ENCODE peak calls at places on chromosomes 16 and 17, in ten cellular contexts. Y, Z, C, V, S, G, L, B, M and Q are unnamed samples.

GRCh38 chr16:80803341-80804060 is 897 bp downstream of the CDYL2 start:
- DNase-seq in Y (no peak), Z (peak), C (peak), V (no peak), S (peak), G (peak), L (no peak), B (peak), M (peak), Q (no peak)

GRCh38 chr16:19071811-19072777 is 4.7 kb downstream of the COQ7 start:
- DNase-seq in Y (peak), Z (peak), C (peak), V (peak), S (peak), G (peak), L (no peak), B (peak), M (peak), Q (no peak)

GRCh38 chr17:74832421-74832820 is 27.3 kb downstream of the GRIN2C start:
- DNase-seq in Y (no peak), Z (peak), C (no peak), V (no peak), S (no peak), G (no peak), L (no peak), B (no peak), M (peak), Q (no peak)

GRCh38 chr16:67528870-67529638 is 425 bp downstream of the RIPOR1 start:
- DNase-seq in Y (no peak), Z (no peak), C (no peak), V (no peak), S (no peak), G (no peak), L (no peak), B (peak), M (peak), Q (no peak)

GRCh38 chr16:48860341-48860740 is 250.4 kb upstream of the N4BP1 start:
- DNase-seq in Y (no peak), Z (no peak), C (no peak), V (no peak), S (no peak), G (no peak), L (no peak), B (no peak), M (no peak), Q (no peak)

GRCh38 chr17:77254961-77255741 is 114.4 kb downstream of the SEC14L1 start:
- DNase-seq in Y (peak), Z (no peak), C (no peak), V (peak), S (no peak), G (peak), L (no peak), B (peak), M (no peak), Q (peak)

GRCh38 chr17:77690271-77691161 is 268.0 kb upstream of the TNRC6C start:
- DNase-seq in Y (peak), Z (peak), C (no peak), V (no peak), S (no peak), G (no peak), L (no peak), B (no peak), M (no peak), Q (no peak)

GRCh38 chr17:2484876-2485275 is 26.8 kb downstream of the METTL16 start:
- DNase-seq in Y (no peak), Z (no peak), C (peak), V (no peak), S (no peak), G (no peak), L (no peak), B (no peak), M (no peak), Q (peak)

GRCh38 chr17:39622380-39623006 is 4.3 kb upstream of the PPP1R1B start:
- DNase-seq in Y (peak), Z (peak), C (no peak), V (no peak), S (no peak), G (no peak), L (no peak), B (no peak), M (no peak), Q (no peak)

GRCh38 chr17:2101448-2102257 is 46.8 kb downstream of the HIC1 start:
- DNase-seq in Y (no peak), Z (no peak), C (peak), V (peak), S (peak), G (peak), L (no peak), B (peak), M (no peak), Q (peak)

GRCh38 chr16:75326333-75326732 is 74.9 kb upstream of the BCAR1 start:
- DNase-seq in Y (no peak), Z (peak), C (no peak), V (no peak), S (no peak), G (no peak), L (no peak), B (no peak), M (no peak), Q (no peak)

GRCh38 chr17:18031955-18032354 is 7.0 kb downstream of the ATPAF2 start:
- DNase-seq in Y (no peak), Z (no peak), C (no peak), V (peak), S (no peak), G (no peak), L (no peak), B (no peak), M (no peak), Q (no peak)

GRCh38 chr17:7261377-7262191 is 694 bp downstream of the CLDN7 start:
- DNase-seq in Y (no peak), Z (peak), C (no peak), V (no peak), S (no peak), G (no peak), L (no peak), B (peak), M (no peak), Q (no peak)

GRCh38 chr16:75111514-75112280 is 4.9 kb downstream of the LDHD start:
- DNase-seq in Y (no peak), Z (no peak), C (no peak), V (no peak), S (no peak), G (no peak), L (no peak), B (peak), M (no peak), Q (no peak)

GRCh38 chr16:546909-547770 is 13.1 kb upstream of the PRR35 start:
- DNase-seq in Y (no peak), Z (no peak), C (peak), V (no peak), S (peak), G (peak), L (no peak), B (peak), M (no peak), Q (no peak)

GRCh38 chr16:69270395-69270794 is 40.8 kb upstream of the VPS4A start:
- DNase-seq in Y (no peak), Z (no peak), C (no peak), V (no peak), S (no peak), G (no peak), L (no peak), B (no peak), M (no peak), Q (no peak)

GRCh38 chr16:57405194-57405593 is 627 bp downstream of the CCL17 start:
- DNase-seq in Y (no peak), Z (no peak), C (no peak), V (no peak), S (no peak), G (no peak), L (no peak), B (no peak), M (no peak), Q (no peak)

GRCh38 chr17:38896373-38896954 is 26.6 kb downstream of the LASP1 start:
- DNase-seq in Y (no peak), Z (no peak), C (no peak), V (no peak), S (no peak), G (no peak), L (no peak), B (no peak), M (no peak), Q (peak)

GRCh38 chr17:50690887-50691549 is 16.7 kb downstream of the ANKRD40 start:
- DNase-seq in Y (no peak), Z (no peak), C (no peak), V (no peak), S (no peak), G (no peak), L (no peak), B (no peak), M (no peak), Q (no peak)

GRCh38 chr17:44741316-44741715 is 17.5 kb upstream of the ADAM11 start:
- DNase-seq in Y (no peak), Z (no peak), C (no peak), V (no peak), S (no peak), G (no peak), L (no peak), B (no peak), M (no peak), Q (no peak)

GRCh38 chr17:49111934-49112333 is 20.6 kb upstream of the B4GALNT2 start:
- DNase-seq in Y (no peak), Z (no peak), C (no peak), V (no peak), S (no peak), G (no peak), L (no peak), B (no peak), M (no peak), Q (no peak)

GRCh38 chr17:499836-500543 is 147.4 kb upstream of the RPH3AL start:
- DNase-seq in Y (no peak), Z (peak), C (no peak), V (no peak), S (no peak), G (peak), L (no peak), B (peak), M (no peak), Q (no peak)

GRCh38 chr16:8905168-8905762 is 23.1 kb downstream of the LITAFD start:
- DNase-seq in Y (no peak), Z (peak), C (no peak), V (peak), S (no peak), G (no peak), L (no peak), B (no peak), M (no peak), Q (no peak)

GRCh38 chr17:45438931-45439610 is 6.4 kb upstream of the ARHGAP27 start:
- DNase-seq in Y (no peak), Z (no peak), C (no peak), V (no peak), S (no peak), G (no peak), L (no peak), B (no peak), M (no peak), Q (no peak)

GRCh38 chr16:29899516-29900101 is at the start of gene SEZ6L2:
- DNase-seq in Y (no peak), Z (peak), C (peak), V (peak), S (peak), G (peak), L (peak), B (peak), M (no peak), Q (peak)

GRCh38 chr17:36884495-36885160 is 52.6 kb upstream of the LHX1 start:
- DNase-seq in Y (no peak), Z (no peak), C (no peak), V (no peak), S (no peak), G (no peak), L (no peak), B (no peak), M (no peak), Q (no peak)

GRCh38 chr17:57459286-57459915 is 203.1 kb downstream of the MSI2 start:
- DNase-seq in Y (no peak), Z (peak), C (no peak), V (peak), S (no peak), G (no peak), L (no peak), B (no peak), M (no peak), Q (peak)

GRCh38 chr17:70906808-70907207 is 737.5 kb downstream of the KCNJ2 start:
- DNase-seq in Y (no peak), Z (no peak), C (no peak), V (peak), S (no peak), G (no peak), L (no peak), B (no peak), M (no peak), Q (no peak)

GRCh38 chr16:76835319-76835718 is 355.7 kb upstream of the MON1B start:
- DNase-seq in Y (no peak), Z (no peak), C (no peak), V (no peak), S (no peak), G (no peak), L (no peak), B (no peak), M (no peak), Q (no peak)

GRCh38 chr16:1295465-1295864 is 14.0 kb upstream of the UBE2I start:
- DNase-seq in Y (no peak), Z (no peak), C (no peak), V (no peak), S (no peak), G (no peak), L (no peak), B (no peak), M (no peak), Q (no peak)

GRCh38 chr17:17568772-17569195 is 22.7 kb downstream of the PEMT start:
- DNase-seq in Y (no peak), Z (peak), C (peak), V (no peak), S (peak), G (peak), L (peak), B (peak), M (peak), Q (no peak)

GRCh38 chr17:77228224-77229215 is 87.8 kb downstream of the SEC14L1 start:
- DNase-seq in Y (no peak), Z (no peak), C (no peak), V (no peak), S (no peak), G (no peak), L (no peak), B (peak), M (no peak), Q (peak)

GRCh38 chr17:80008383-80008840 is 27.3 kb downstream of the TBC1D16 start:
- DNase-seq in Y (peak), Z (peak), C (peak), V (peak), S (peak), G (peak), L (peak), B (peak), M (peak), Q (no peak)

GRCh38 chr17:70552230-70552981 is 383.1 kb downstream of the KCNJ2 start:
- DNase-seq in Y (no peak), Z (peak), C (peak), V (peak), S (no peak), G (no peak), L (no peak), B (no peak), M (no peak), Q (no peak)

GRCh38 chr16:14121872-14122271 is 50.8 kb downstream of the MRTFB start:
- DNase-seq in Y (no peak), Z (no peak), C (no peak), V (no peak), S (no peak), G (no peak), L (no peak), B (no peak), M (no peak), Q (no peak)

GRCh38 chr16:88424536-88425230 is 28.4 kb upstream of the ZFPM1 start:
- DNase-seq in Y (no peak), Z (no peak), C (peak), V (peak), S (no peak), G (no peak), L (no peak), B (no peak), M (no peak), Q (no peak)

GRCh38 chr17:53119773-53120172 is 703.0 kb upstream of the KIF2B start:
- DNase-seq in Y (no peak), Z (no peak), C (no peak), V (no peak), S (no peak), G (no peak), L (no peak), B (no peak), M (no peak), Q (no peak)

GRCh38 chr16:8590161-8590688 is at the start of gene TMEM114:
- DNase-seq in Y (no peak), Z (no peak), C (no peak), V (no peak), S (no peak), G (no peak), L (no peak), B (no peak), M (no peak), Q (no peak)

GRCh38 chr17:55769625-55770000 is 18.8 kb downstream of the PCTP start:
- DNase-seq in Y (peak), Z (no peak), C (no peak), V (peak), S (peak), G (no peak), L (no peak), B (no peak), M (no peak), Q (no peak)

DNA sequence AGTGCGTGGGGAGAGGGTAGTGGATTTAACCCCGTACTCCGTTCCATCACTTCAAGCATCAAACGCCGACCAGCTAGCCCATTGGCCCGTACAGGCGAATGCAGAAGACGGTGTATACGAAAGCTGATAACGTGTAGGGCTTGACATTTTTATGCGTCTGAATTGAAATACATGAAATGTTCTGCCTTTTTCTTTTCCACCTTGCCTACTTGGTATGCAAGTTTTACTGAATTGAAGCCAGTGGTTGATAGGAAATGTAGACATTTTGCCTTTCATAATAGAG is 834 bp upstream of the STAT3 start:
- DNase-seq in Y (no peak), Z (no peak), C (no peak), V (no peak), S (peak), G (no peak), L (no peak), B (no peak), M (no peak), Q (no peak)
- H3K4me3 ChIP-seq in Y (peak), Z (peak), C (peak), V (peak), S (peak), G (peak), L (peak), B (peak), M (peak), Q (peak)

GRCh38 chr16:49921791-49922456 is 66.0 kb upstream of the ZNF423 start:
- DNase-seq in Y (peak), Z (peak), C (peak), V (peak), S (peak), G (peak), L (peak), B (peak), M (peak), Q (peak)
- TF ChIP-seq CTCF in Y (peak), Z (peak), C (peak), V (peak), S (peak), G (no peak), L (peak), B (peak), M (peak), Q (peak)

GRCh38 chr17:81276781-81277180 is 18.3 kb downstream of the SLC38A10 start:
- DNase-seq in Y (no peak), Z (no peak), C (no peak), V (no peak), S (no peak), G (no peak), L (no peak), B (no peak), M (no peak), Q (no peak)

GRCh38 chr17:81277421-81277820 is 17.7 kb downstream of the SLC38A10 start:
- DNase-seq in Y (no peak), Z (no peak), C (peak), V (no peak), S (peak), G (peak), L (no peak), B (peak), M (no peak), Q (no peak)

GRCh38 chr17:81279278-81280073 is 15.6 kb downstream of the SLC38A10 start:
- DNase-seq in Y (no peak), Z (no peak), C (no peak), V (no peak), S (no peak), G (no peak), L (no peak), B (no peak), M (no peak), Q (no peak)

GRCh38 chr17:81278831-81279230 is 16.3 kb downstream of the SLC38A10 start:
- DNase-seq in Y (no peak), Z (no peak), C (no peak), V (no peak), S (no peak), G (no peak), L (no peak), B (no peak), M (no peak), Q (no peak)

DNA sequence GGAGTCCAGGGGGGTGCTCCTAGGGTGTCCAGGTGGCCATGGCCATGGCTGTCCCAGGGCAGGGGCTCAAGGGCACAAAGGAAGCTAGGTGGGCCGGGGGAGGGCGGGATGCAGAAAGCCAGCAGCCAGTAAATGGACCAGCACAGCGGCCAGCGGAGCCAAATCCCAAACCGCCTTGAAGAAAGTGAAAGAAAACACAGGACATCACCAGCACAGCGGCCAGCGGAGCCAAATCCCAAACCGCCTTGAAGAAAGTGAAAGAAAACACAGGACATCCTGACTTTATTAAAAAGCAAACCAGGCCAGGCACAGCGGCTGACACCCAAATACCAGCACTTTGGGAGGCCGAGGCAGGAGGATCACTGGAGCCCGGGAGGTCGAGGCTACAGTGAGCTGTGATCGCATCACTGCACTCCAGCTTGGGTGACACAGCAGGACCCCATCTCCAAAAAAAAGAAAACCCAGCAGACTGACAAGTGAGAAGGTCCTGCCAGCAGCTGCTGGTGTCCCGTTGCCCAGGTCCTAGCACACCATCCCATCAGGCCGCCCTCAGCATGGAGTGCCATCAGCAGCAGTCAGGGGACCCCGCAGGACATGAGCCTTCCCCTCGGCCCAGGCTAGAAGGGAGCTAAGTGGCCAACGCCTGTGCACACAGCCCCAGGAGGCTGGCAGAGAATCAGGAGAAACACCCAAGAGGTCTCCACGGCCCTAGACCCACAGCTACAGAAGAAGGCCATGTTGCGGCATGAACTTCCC is 17.0 kb downstream of the SLC38A10 start:
- DNase-seq in Y (no peak), Z (no peak), C (no peak), V (no peak), S (peak), G (no peak), L (no peak), B (no peak), M (no peak), Q (no peak)
- H3K4me3 ChIP-seq in Y (no peak), Z (no peak), C (no peak), V (no peak), S (no peak), G (peak), L (no peak), B (peak), M (no peak), Q (no peak)

GRCh38 chr17:21218101-21218500 is 4.1 kb upstream of the TMEM11 start:
- DNase-seq in Y (no peak), Z (no peak), C (no peak), V (no peak), S (no peak), G (no peak), L (no peak), B (no peak), M (no peak), Q (no peak)
- TF ChIP-seq CTCF in Y (no peak), Z (no peak), C (no peak), V (no peak), S (no peak), G (no peak), L (peak), B (no peak), M (no peak), Q (no peak)

GRCh38 chr17:13484020-13484419 is 117.7 kb downstream of the HS3ST3A1 start:
- DNase-seq in Y (no peak), Z (no peak), C (no peak), V (peak), S (no peak), G (no peak), L (no peak), B (no peak), M (no peak), Q (no peak)
- H3K4me3 ChIP-seq in Y (no peak), Z (no peak), C (no peak), V (no peak), S (no peak), G (no peak), L (no peak), B (no peak), M (no peak), Q (no peak)